ENCODE peak calls at places on chromosomes 5 and 9, in ten cellular contexts. Y is upper lobe of right lung, P is GM13976, L is HFF-Myc, I is astrocyte of the spinal cord, B is lower lobe of right lung, N is bronchial epithelial cell, V is psoas muscle, Q is GM20000, O is progenitor cell of endocrine pancreas. G is an unnamed sample.

GRCh38 chr5:172688735-172689572 is 47.9 kb downstream of the NEURL1B start:
- DNase-seq in L (no peak), Q (peak), B (no peak), P (peak), Y (no peak), V (no peak), N (peak), O (no peak), I (no peak), G (peak)

GRCh38 chr5:87382224-87382623 is 30.5 kb downstream of the CCNH start:
- DNase-seq in Y (no peak), V (no peak), O (no peak), I (no peak), Q (no peak), L (no peak), P (no peak), N (no peak), B (no peak), G (no peak)

GRCh38 chr5:149941795-149942194 is 2.8 kb downstream of the PDE6A start:
- DNase-seq in V (no peak), O (no peak), L (no peak), B (no peak), P (no peak), N (no peak), I (no peak), Q (no peak), Y (no peak), G (no peak)

GRCh38 chr9:107833295-107833694 is 343.7 kb upstream of the KLF4 start:
- DNase-seq in Q (no peak), V (no peak), O (no peak), P (no peak), L (no peak), I (no peak), B (no peak), N (no peak), Y (no peak), G (no peak)

GRCh38 chr5:64126202-64126601 is 39.4 kb upstream of the RNF180 start:
- DNase-seq in P (no peak), L (no peak), O (no peak), B (no peak), N (no peak), Q (no peak), I (no peak), V (no peak), Y (no peak), G (no peak)

GRCh38 chr9:128078504-128079434 is 10.7 kb downstream of the SLC25A25 start:
- DNase-seq in L (no peak), O (no peak), I (no peak), Q (no peak), P (no peak), B (no peak), Y (no peak), N (peak), V (no peak), G (peak)

GRCh38 chr5:153629027-153629426 is 138.6 kb downstream of the GRIA1 start:
- DNase-seq in Q (no peak), P (no peak), N (peak), Y (peak), L (peak), O (no peak), I (peak), V (no peak), B (peak), G (peak)

GRCh38 chr9:69894720-69895119 is 74.1 kb downstream of the CFAP95 start:
- DNase-seq in L (no peak), Q (no peak), I (no peak), O (no peak), Y (no peak), P (no peak), V (no peak), B (no peak), N (no peak), G (no peak)

GRCh38 chr9:21015122-21015815 is 16.2 kb downstream of the HACD4 start:
- DNase-seq in Y (no peak), I (peak), L (no peak), B (no peak), P (no peak), N (no peak), O (no peak), Q (no peak), V (no peak), G (no peak)

GRCh38 chr9:110668528-110669167 is at the start of gene MUSK:
- DNase-seq in O (no peak), N (no peak), L (no peak), V (no peak), I (no peak), Q (no peak), P (no peak), B (no peak), Y (no peak), G (no peak)

GRCh38 chr9:73039253-73039915 is 86.5 kb upstream of the ALDH1A1 start:
- DNase-seq in I (peak), O (no peak), Y (no peak), V (no peak), N (no peak), B (no peak), P (no peak), Q (no peak), L (no peak), G (no peak)

GRCh38 chr5:23820764-23821471 is 313.5 kb downstream of the PRDM9 start:
- DNase-seq in Y (no peak), I (peak), N (peak), O (no peak), Q (no peak), B (no peak), L (no peak), P (no peak), V (no peak), G (peak)

GRCh38 chr9:26670052-26670640 is 222.5 kb downstream of the CAAP1 start:
- DNase-seq in N (no peak), Q (no peak), V (no peak), O (no peak), P (no peak), B (no peak), L (no peak), I (peak), Y (no peak), G (no peak)

GRCh38 chr5:178363501-178364325 is 131.1 kb upstream of the PHYKPL start:
- DNase-seq in I (no peak), P (no peak), V (peak), O (no peak), N (no peak), Q (no peak), Y (no peak), B (no peak), L (no peak), G (no peak)

GRCh38 chr9:105328872-105329728 is 84.6 kb downstream of the SLC44A1 start:
- DNase-seq in P (no peak), O (no peak), Y (no peak), I (no peak), N (no peak), V (peak), Q (no peak), B (no peak), L (no peak), G (no peak)

GRCh38 chr9:122125158-122125890 is 32.2 kb upstream of the TTLL11 start:
- DNase-seq in B (peak), L (peak), N (peak), O (peak), I (peak), Q (peak), P (peak), Y (peak), V (peak), G (peak)

GRCh38 chr5:10317825-10318682 is 10.4 kb upstream of the CMBL start:
- DNase-seq in N (no peak), Y (no peak), I (peak), Q (no peak), B (no peak), O (no peak), P (no peak), V (no peak), L (peak), G (no peak)

GRCh38 chr5:7856855-7857254 is 5.9 kb upstream of the CFAP90 start:
- DNase-seq in Q (peak), B (no peak), V (no peak), L (no peak), N (peak), I (peak), P (peak), Y (no peak), O (no peak), G (peak)

GRCh38 chr5:134436523-134437339 is 25.1 kb upstream of the CDKN2AIPNL start:
- DNase-seq in L (no peak), N (peak), O (no peak), Y (peak), I (peak), V (peak), Q (peak), B (peak), P (peak), G (peak)

GRCh38 chr9:77978086-77978781 is 53.4 kb downstream of the GNAQ start:
- DNase-seq in Q (peak), L (no peak), V (no peak), N (no peak), O (no peak), Y (no peak), P (peak), B (no peak), I (no peak), G (no peak)

GRCh38 chr9:77982985-77983662 is 48.5 kb downstream of the GNAQ start:
- DNase-seq in L (no peak), B (no peak), O (no peak), N (no peak), I (no peak), V (no peak), Q (no peak), Y (no peak), P (no peak), G (no peak)

GRCh38 chr9:77981907-77982306 is 49.7 kb downstream of the GNAQ start:
- DNase-seq in Q (no peak), B (no peak), I (no peak), N (peak), Y (no peak), P (no peak), O (no peak), L (no peak), V (no peak), G (no peak)

GRCh38 chr9:77980622-77981021 is 51.0 kb downstream of the GNAQ start:
- DNase-seq in Q (no peak), Y (no peak), V (no peak), L (no peak), P (no peak), N (peak), O (no peak), I (peak), B (no peak), G (no peak)

GRCh38 chr9:77981332-77981731 is 50.3 kb downstream of the GNAQ start:
- DNase-seq in Q (no peak), I (peak), O (no peak), B (no peak), L (no peak), V (no peak), Y (no peak), N (peak), P (no peak), G (peak)
- TF ChIP-seq CTCF in Q (no peak), I (no peak), O (no peak), B (no peak), L (no peak), V (no peak), Y (no peak), N (no peak), P (no peak), G (no peak)

GRCh38 chr9:135501261-135502167 is 1.0 kb downstream of the MRPS2 start:
- DNase-seq in L (no peak), V (no peak), Q (peak), B (peak), N (peak), P (peak), Y (peak), I (peak), O (no peak), G (no peak)

GRCh38 chr9:135498381-135499126 is 1.9 kb upstream of the MRPS2 start:
- DNase-seq in Y (peak), I (no peak), N (no peak), V (no peak), P (no peak), L (no peak), B (peak), O (no peak), Q (no peak), G (no peak)

GRCh38 chr9:135500525-135501260 is at the start of gene MRPS2:
- DNase-seq in I (peak), B (peak), P (peak), Q (peak), L (peak), V (peak), Y (peak), O (peak), N (peak), G (peak)

GRCh38 chr9:135500071-135500524 is 384 bp upstream of the MRPS2 start:
- DNase-seq in V (no peak), Q (no peak), N (no peak), I (no peak), P (no peak), B (no peak), Y (no peak), L (no peak), O (no peak), G (no peak)

DNA sequence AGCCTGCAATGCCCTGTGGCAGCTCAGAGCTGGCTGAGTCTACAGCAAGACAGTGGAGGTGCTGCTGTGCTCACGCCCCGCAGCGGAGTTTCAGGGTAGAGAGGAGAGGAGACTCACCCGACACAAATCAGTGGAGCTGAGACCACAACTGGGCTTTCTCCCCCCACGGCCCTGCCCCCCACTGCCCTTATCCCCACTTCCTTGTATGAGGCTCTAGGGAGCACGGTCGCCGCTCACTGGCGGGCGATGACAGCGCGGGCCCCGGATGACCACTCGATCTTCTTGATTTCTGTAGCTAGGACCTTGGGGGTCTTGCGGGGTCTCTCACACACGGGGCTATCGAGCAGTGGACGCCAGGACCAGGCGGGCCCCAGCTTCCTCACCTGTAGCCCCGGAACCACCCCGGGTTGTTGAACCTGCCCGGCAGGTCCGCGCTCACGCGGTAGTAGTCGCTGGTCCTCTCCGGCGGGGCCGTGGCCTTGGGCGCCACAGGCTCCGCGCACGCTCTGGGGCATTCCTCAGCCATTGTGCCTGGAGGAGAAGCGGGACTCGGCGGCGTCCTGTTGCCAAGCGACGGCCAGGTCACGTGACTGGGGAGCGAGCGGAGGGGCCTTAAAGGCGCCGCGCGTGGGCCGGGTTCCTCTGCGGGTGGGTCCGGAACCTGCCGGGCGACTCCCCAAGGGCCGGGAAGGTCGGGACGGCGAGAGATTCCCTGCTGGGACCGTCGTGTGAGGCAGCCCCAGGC is 984 bp upstream of the MRPS2 start:
- DNase-seq in I (peak), Q (peak), Y (peak), O (peak), L (peak), N (peak), V (peak), B (peak), P (peak), G (peak)
- TF ChIP-seq CTCF in I (no peak), Q (no peak), Y (no peak), O (peak), L (no peak), N (no peak), V (no peak), B (peak), P (no peak), G (no peak)

GRCh38 chr9:12818431-12819000 is 43.7 kb downstream of the LURAP1L start:
- DNase-seq in B (no peak), L (no peak), Q (no peak), N (peak), V (no peak), I (peak), P (no peak), Y (no peak), O (no peak), G (peak)
- TF ChIP-seq CTCF in B (no peak), L (no peak), Q (no peak), N (no peak), V (no peak), I (no peak), P (no peak), Y (no peak), O (no peak), G (no peak)

GRCh38 chr9:133342083-133342406 is 5.9 kb downstream of the MED22 start:
- DNase-seq in N (no peak), Q (no peak), P (no peak), B (no peak), V (no peak), I (no peak), L (no peak), O (no peak), Y (no peak), G (no peak)
- TF ChIP-seq CTCF in N (peak), Q (no peak), P (no peak), B (no peak), V (no peak), I (peak), L (peak), O (no peak), Y (no peak), G (no peak)